ENCODE peak calls at places on chromosomes 4 and X, in seven cellular contexts. One of them, this sample, is unnamed.

GRCh38 chr4:163693776-163694175 is 199.3 kb downstream of the TMA16 start:
- DNase-seq in GM13977: no peak
- DNase-seq in ovary: no peak
- DNase-seq in dorsolateral prefrontal cortex: no peak
- DNase-seq in GM10248: no peak
- DNase-seq in fibroblast of the aortic adventitia: no peak
- DNase-seq in B cell: no peak
- DNase-seq in this sample: no peak

GRCh38 chr4:57442834-57443291 is 332.7 kb upstream of the IGFBP7 start:
- DNase-seq in GM13977: peak
- DNase-seq in ovary: no peak
- DNase-seq in dorsolateral prefrontal cortex: no peak
- DNase-seq in GM10248: peak
- DNase-seq in fibroblast of the aortic adventitia: peak
- DNase-seq in B cell: no peak
- DNase-seq in this sample: peak

GRCh38 chr4:159367421-159368105 is 264.7 kb downstream of the RAPGEF2 start:
- DNase-seq in GM13977: no peak
- DNase-seq in ovary: no peak
- DNase-seq in dorsolateral prefrontal cortex: no peak
- DNase-seq in GM10248: peak
- DNase-seq in fibroblast of the aortic adventitia: no peak
- DNase-seq in B cell: no peak
- DNase-seq in this sample: peak

GRCh38 chrX:57528670-57529255 is 63.0 kb upstream of the ZXDB start:
- DNase-seq in GM13977: peak
- DNase-seq in ovary: no peak
- DNase-seq in dorsolateral prefrontal cortex: no peak
- DNase-seq in GM10248: no peak
- DNase-seq in fibroblast of the aortic adventitia: peak
- DNase-seq in B cell: peak
- DNase-seq in this sample: no peak

GRCh38 chr4:34771632-34772031 is 1472.7 kb downstream of the ARAP2 start:
- DNase-seq in GM13977: no peak
- DNase-seq in ovary: no peak
- DNase-seq in dorsolateral prefrontal cortex: no peak
- DNase-seq in GM10248: no peak
- DNase-seq in fibroblast of the aortic adventitia: no peak
- DNase-seq in B cell: no peak
- DNase-seq in this sample: no peak

GRCh38 chr4:102815981-102816380 is 11.4 kb downstream of the UBE2D3 start:
- DNase-seq in GM13977: no peak
- DNase-seq in ovary: no peak
- DNase-seq in dorsolateral prefrontal cortex: no peak
- DNase-seq in GM10248: no peak
- DNase-seq in fibroblast of the aortic adventitia: peak
- DNase-seq in B cell: no peak
- DNase-seq in this sample: no peak

GRCh38 chr4:128725405-128725804 is 84.1 kb upstream of the JADE1 start:
- DNase-seq in GM13977: no peak
- DNase-seq in ovary: no peak
- DNase-seq in dorsolateral prefrontal cortex: no peak
- DNase-seq in GM10248: no peak
- DNase-seq in fibroblast of the aortic adventitia: no peak
- DNase-seq in B cell: no peak
- DNase-seq in this sample: no peak

GRCh38 chrX:148588649-148589310 is 88.4 kb downstream of the AFF2 start:
- DNase-seq in GM13977: no peak
- DNase-seq in ovary: no peak
- DNase-seq in dorsolateral prefrontal cortex: no peak
- DNase-seq in GM10248: no peak
- DNase-seq in fibroblast of the aortic adventitia: peak
- DNase-seq in B cell: no peak
- DNase-seq in this sample: no peak

GRCh38 chr4:184398741-184399504 is 75.4 kb downstream of the IRF2 start:
- DNase-seq in GM13977: no peak
- DNase-seq in ovary: no peak
- DNase-seq in dorsolateral prefrontal cortex: no peak
- DNase-seq in GM10248: no peak
- DNase-seq in fibroblast of the aortic adventitia: no peak
- DNase-seq in B cell: no peak
- DNase-seq in this sample: no peak

GRCh38 chr4:183435803-183436202 is 8.6 kb upstream of the CDKN2AIP start:
- DNase-seq in GM13977: no peak
- DNase-seq in ovary: no peak
- DNase-seq in dorsolateral prefrontal cortex: no peak
- DNase-seq in GM10248: no peak
- DNase-seq in fibroblast of the aortic adventitia: no peak
- DNase-seq in B cell: no peak
- DNase-seq in this sample: no peak

GRCh38 chr4:1530356-1530755 is 124.1 kb upstream of the NKX1-1 start:
- DNase-seq in GM13977: no peak
- DNase-seq in ovary: no peak
- DNase-seq in dorsolateral prefrontal cortex: no peak
- DNase-seq in GM10248: no peak
- DNase-seq in fibroblast of the aortic adventitia: no peak
- DNase-seq in B cell: no peak
- DNase-seq in this sample: no peak

GRCh38 chrX:102765794-102766193 is 45.3 kb downstream of the GPRASP3 start:
- DNase-seq in GM13977: no peak
- DNase-seq in ovary: no peak
- DNase-seq in dorsolateral prefrontal cortex: no peak
- DNase-seq in GM10248: no peak
- DNase-seq in fibroblast of the aortic adventitia: peak
- DNase-seq in B cell: no peak
- DNase-seq in this sample: no peak

GRCh38 chrX:15751160-15751819 is 13.2 kb downstream of the CA5B start:
- DNase-seq in GM13977: no peak
- DNase-seq in ovary: no peak
- DNase-seq in dorsolateral prefrontal cortex: no peak
- DNase-seq in GM10248: no peak
- DNase-seq in fibroblast of the aortic adventitia: peak
- DNase-seq in B cell: peak
- DNase-seq in this sample: no peak

GRCh38 chr4:106017975-106018374 is 122.7 kb downstream of the NPNT start:
- DNase-seq in GM13977: no peak
- DNase-seq in ovary: no peak
- DNase-seq in dorsolateral prefrontal cortex: no peak
- DNase-seq in GM10248: no peak
- DNase-seq in fibroblast of the aortic adventitia: no peak
- DNase-seq in B cell: no peak
- DNase-seq in this sample: no peak

GRCh38 chr4:7124643-7125442 is 57.0 kb upstream of the GRPEL1 start:
- DNase-seq in GM13977: no peak
- DNase-seq in ovary: peak
- DNase-seq in dorsolateral prefrontal cortex: no peak
- DNase-seq in GM10248: no peak
- DNase-seq in fibroblast of the aortic adventitia: peak
- DNase-seq in B cell: no peak
- DNase-seq in this sample: no peak

GRCh38 chrX:8748855-8749254 is 16.9 kb upstream of the ANOS1 start:
- DNase-seq in GM13977: peak
- DNase-seq in ovary: no peak
- DNase-seq in dorsolateral prefrontal cortex: no peak
- DNase-seq in GM10248: peak
- DNase-seq in fibroblast of the aortic adventitia: peak
- DNase-seq in B cell: peak
- DNase-seq in this sample: peak

GRCh38 chrX:65480960-65481359 is 53.6 kb downstream of the LAS1L start:
- DNase-seq in GM13977: no peak
- DNase-seq in ovary: no peak
- DNase-seq in dorsolateral prefrontal cortex: no peak
- DNase-seq in GM10248: no peak
- DNase-seq in fibroblast of the aortic adventitia: no peak
- DNase-seq in B cell: no peak
- DNase-seq in this sample: no peak

GRCh38 chr4:96675916-96676315 is 836.0 kb downstream of the PDHA2 start:
- DNase-seq in GM13977: no peak
- DNase-seq in ovary: no peak
- DNase-seq in dorsolateral prefrontal cortex: no peak
- DNase-seq in GM10248: no peak
- DNase-seq in fibroblast of the aortic adventitia: no peak
- DNase-seq in B cell: no peak
- DNase-seq in this sample: no peak

GRCh38 chrX:73913580-73913979 is 350.6 kb downstream of the CHIC1 start:
- DNase-seq in GM13977: no peak
- DNase-seq in ovary: no peak
- DNase-seq in dorsolateral prefrontal cortex: no peak
- DNase-seq in GM10248: no peak
- DNase-seq in fibroblast of the aortic adventitia: peak
- DNase-seq in B cell: no peak
- DNase-seq in this sample: no peak

GRCh38 chrX:56765816-56766553 is 36.9 kb downstream of the NBDY start:
- DNase-seq in GM13977: peak
- DNase-seq in ovary: no peak
- DNase-seq in dorsolateral prefrontal cortex: no peak
- DNase-seq in GM10248: peak
- DNase-seq in fibroblast of the aortic adventitia: peak
- DNase-seq in B cell: peak
- DNase-seq in this sample: peak

GRCh38 chrX:74343970-74344622 is 40.1 kb downstream of the ZCCHC13 start:
- DNase-seq in GM13977: peak
- DNase-seq in ovary: peak
- DNase-seq in dorsolateral prefrontal cortex: no peak
- DNase-seq in GM10248: peak
- DNase-seq in fibroblast of the aortic adventitia: peak
- DNase-seq in B cell: peak
- DNase-seq in this sample: peak

GRCh38 chr4:182533948-182534347 is 290.7 kb downstream of the TENM3 start:
- DNase-seq in GM13977: no peak
- DNase-seq in ovary: no peak
- DNase-seq in dorsolateral prefrontal cortex: no peak
- DNase-seq in GM10248: no peak
- DNase-seq in fibroblast of the aortic adventitia: peak
- DNase-seq in B cell: no peak
- DNase-seq in this sample: no peak

GRCh38 chrX:39953879-39954278 is 143.9 kb downstream of the BCOR start:
- DNase-seq in GM13977: no peak
- DNase-seq in ovary: peak
- DNase-seq in dorsolateral prefrontal cortex: no peak
- DNase-seq in GM10248: no peak
- DNase-seq in fibroblast of the aortic adventitia: peak
- DNase-seq in B cell: no peak
- DNase-seq in this sample: no peak

GRCh38 chr4:105060628-105061027 is 86.0 kb upstream of the TET2 start:
- DNase-seq in GM13977: peak
- DNase-seq in ovary: no peak
- DNase-seq in dorsolateral prefrontal cortex: no peak
- DNase-seq in GM10248: peak
- DNase-seq in fibroblast of the aortic adventitia: peak
- DNase-seq in B cell: peak
- DNase-seq in this sample: peak

DNA sequence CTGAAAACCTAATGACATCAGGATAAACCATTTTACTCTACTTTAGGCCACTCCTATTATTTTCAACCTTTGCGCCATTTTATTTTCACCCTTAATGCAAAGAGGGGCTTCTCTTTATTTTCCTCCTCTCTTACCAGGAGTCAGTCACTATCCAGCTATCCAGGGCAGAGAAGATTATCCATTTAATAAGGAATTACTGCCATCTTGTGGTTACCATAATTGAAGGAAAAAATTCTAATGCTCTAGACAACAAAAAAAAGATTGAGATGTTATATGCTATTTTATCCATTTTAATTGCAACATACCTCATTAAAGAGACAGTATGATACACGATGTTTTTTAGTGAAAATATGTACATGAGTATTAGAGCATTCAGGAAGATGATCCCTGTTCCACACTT is 514.5 kb upstream of the FAM241A start:
- DNase-seq in GM13977: no peak
- DNase-seq in ovary: no peak
- DNase-seq in dorsolateral prefrontal cortex: no peak
- DNase-seq in GM10248: no peak
- DNase-seq in fibroblast of the aortic adventitia: peak
- DNase-seq in B cell: no peak
- DNase-seq in this sample: no peak
- TF ChIP-seq CTCF in GM13977: peak
- TF ChIP-seq CTCF in ovary: no peak
- TF ChIP-seq CTCF in dorsolateral prefrontal cortex: peak
- TF ChIP-seq CTCF in GM10248: peak
- TF ChIP-seq CTCF in fibroblast of the aortic adventitia: peak
- TF ChIP-seq CTCF in B cell: no peak
- TF ChIP-seq CTCF in this sample: no peak

GRCh38 chrX:48606091-48606490 is 8.8 kb downstream of the WDR13 start:
- DNase-seq in GM13977: no peak
- DNase-seq in ovary: no peak
- DNase-seq in dorsolateral prefrontal cortex: no peak
- DNase-seq in GM10248: no peak
- DNase-seq in fibroblast of the aortic adventitia: no peak
- DNase-seq in B cell: no peak
- DNase-seq in this sample: no peak
- TF ChIP-seq CTCF in GM13977: no peak
- TF ChIP-seq CTCF in ovary: no peak
- TF ChIP-seq CTCF in dorsolateral prefrontal cortex: no peak
- TF ChIP-seq CTCF in GM10248: no peak
- TF ChIP-seq CTCF in fibroblast of the aortic adventitia: no peak
- TF ChIP-seq CTCF in B cell: no peak
- TF ChIP-seq CTCF in this sample: no peak

DNA sequence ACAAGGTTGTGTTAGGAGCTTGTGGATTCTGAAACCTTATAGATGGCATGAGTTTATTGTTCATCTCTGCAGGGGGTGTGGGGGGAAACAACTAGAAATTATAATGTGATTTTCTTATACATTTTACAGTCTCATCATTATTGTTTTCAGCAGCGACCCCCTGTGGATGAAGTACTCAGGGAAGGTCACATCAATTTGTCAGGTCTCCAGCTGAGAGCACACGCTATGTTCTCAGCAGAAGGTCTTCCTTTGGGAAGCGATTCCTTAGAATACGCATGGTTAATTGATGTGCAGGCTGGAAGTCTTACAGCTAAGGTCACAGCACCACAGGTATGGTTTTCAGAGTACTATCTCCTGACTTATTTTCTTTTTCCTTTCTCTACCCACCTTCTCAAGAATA is 72.2 kb downstream of the BLTP1 start:
- DNase-seq in GM13977: peak
- DNase-seq in ovary: no peak
- DNase-seq in dorsolateral prefrontal cortex: no peak
- DNase-seq in GM10248: no peak
- DNase-seq in fibroblast of the aortic adventitia: peak
- DNase-seq in B cell: peak
- DNase-seq in this sample: no peak
- TF ChIP-seq CTCF in GM13977: peak
- TF ChIP-seq CTCF in ovary: no peak
- TF ChIP-seq CTCF in dorsolateral prefrontal cortex: peak
- TF ChIP-seq CTCF in GM10248: no peak
- TF ChIP-seq CTCF in fibroblast of the aortic adventitia: peak
- TF ChIP-seq CTCF in B cell: peak
- TF ChIP-seq CTCF in this sample: no peak

GRCh38 chr4:119300388-119301131 is 21.4 kb downstream of the FABP2 start:
- DNase-seq in GM13977: peak
- DNase-seq in ovary: peak
- DNase-seq in dorsolateral prefrontal cortex: peak
- DNase-seq in GM10248: peak
- DNase-seq in fibroblast of the aortic adventitia: peak
- DNase-seq in B cell: peak
- DNase-seq in this sample: peak
- TF ChIP-seq CTCF in GM13977: no peak
- TF ChIP-seq CTCF in ovary: no peak
- TF ChIP-seq CTCF in dorsolateral prefrontal cortex: no peak
- TF ChIP-seq CTCF in GM10248: no peak
- TF ChIP-seq CTCF in fibroblast of the aortic adventitia: no peak
- TF ChIP-seq CTCF in B cell: peak
- TF ChIP-seq CTCF in this sample: no peak